ENCODE peak calls at places on chromosomes 3 and 15, in nine cellular contexts. Q is fibroblast of lung, C is tibial artery, S is psoas muscle, Y is heart right ventricle, B is upper lobe of right lung, F is right atrium auricular region, T is cardiac muscle cell, M is left lung. I is an unnamed sample.

GRCh38 chr15:80982205-80982604 is 7.4 kb downstream of the MESD start:
- DNase-seq in Q (no peak), C (no peak), S (no peak), Y (no peak), B (no peak), F (no peak), T (no peak), M (no peak), I (no peak)

GRCh38 chr15:22265056-22265945 is 185.0 kb downstream of the OR4M2 start:
- DNase-seq in Q (no peak), C (no peak), S (no peak), Y (no peak), B (no peak), F (no peak), T (no peak), M (no peak), I (no peak)

GRCh38 chr3:57169872-57170623 is 4.9 kb upstream of the IL17RD start:
- DNase-seq in Q (peak), C (peak), S (peak), Y (peak), B (peak), F (peak), T (peak), M (peak), I (peak)

GRCh38 chr3:42900731-42901420 is 5.1 kb upstream of the ZNF662 start:
- DNase-seq in Q (no peak), C (no peak), S (no peak), Y (no peak), B (no peak), F (no peak), T (no peak), M (no peak), I (no peak)

GRCh38 chr15:22880068-22880980 is 41.9 kb downstream of the NIPA2 start:
- DNase-seq in Q (no peak), C (no peak), S (no peak), Y (no peak), B (no peak), F (no peak), T (no peak), M (no peak), I (no peak)

GRCh38 chr15:42999201-42999779 is 78.7 kb upstream of the TTBK2 start:
- DNase-seq in Q (no peak), C (no peak), S (no peak), Y (no peak), B (no peak), F (no peak), T (peak), M (no peak), I (no peak)

GRCh38 chr15:56243117-56243773 is 434 bp downstream of the RFX7 start:
- DNase-seq in Q (peak), C (peak), S (peak), Y (peak), B (peak), F (no peak), T (peak), M (peak), I (peak)

GRCh38 chr3:122628567-122628966 is 51.1 kb downstream of the PARP15 start:
- DNase-seq in Q (no peak), C (no peak), S (no peak), Y (no peak), B (no peak), F (no peak), T (no peak), M (no peak), I (no peak)

GRCh38 chr3:61608072-61608471 is 46.7 kb downstream of the PTPRG start:
- DNase-seq in Q (no peak), C (no peak), S (no peak), Y (no peak), B (no peak), F (no peak), T (no peak), M (no peak), I (no peak)

GRCh38 chr15:92012368-92012629 is 158.8 kb downstream of the SLCO3A1 start:
- DNase-seq in Q (no peak), C (no peak), S (no peak), Y (no peak), B (no peak), F (no peak), T (no peak), M (no peak), I (no peak)

GRCh38 chr3:167691366-167691765 is 37.6 kb upstream of the WDR49 start:
- DNase-seq in Q (no peak), C (no peak), S (no peak), Y (no peak), B (no peak), F (no peak), T (no peak), M (no peak), I (no peak)

GRCh38 chr15:38707802-38708671 is 143.4 kb upstream of the RASGRP1 start:
- DNase-seq in Q (peak), C (no peak), S (no peak), Y (peak), B (no peak), F (no peak), T (peak), M (no peak), I (no peak)

GRCh38 chr15:63833246-63833696 is 477 bp downstream of the HERC1 start:
- DNase-seq in Q (peak), C (peak), S (peak), Y (peak), B (peak), F (no peak), T (peak), M (peak), I (peak)

GRCh38 chr3:71581451-71581980 is 2.0 kb downstream of the FOXP1 start:
- DNase-seq in Q (no peak), C (peak), S (peak), Y (peak), B (peak), F (no peak), T (peak), M (peak), I (peak)

GRCh38 chr3:71859128-71859519 is 74.2 kb upstream of the PROK2 start:
- DNase-seq in Q (peak), C (no peak), S (no peak), Y (no peak), B (no peak), F (no peak), T (peak), M (no peak), I (no peak)

GRCh38 chr15:74817370-74817737 is 4.7 kb downstream of the LMAN1L start:
- DNase-seq in Q (no peak), C (no peak), S (peak), Y (peak), B (no peak), F (no peak), T (peak), M (no peak), I (no peak)

GRCh38 chr3:124781706-124782376 is 51.6 kb downstream of the UMPS start:
- DNase-seq in Q (no peak), C (no peak), S (no peak), Y (no peak), B (no peak), F (no peak), T (no peak), M (no peak), I (no peak)

GRCh38 chr3:185555101-185555501 is 2.7 kb upstream of the LIPH start:
- DNase-seq in Q (no peak), C (no peak), S (no peak), Y (no peak), B (no peak), F (no peak), T (no peak), M (no peak), I (no peak)

GRCh38 chr15:52227456-52227855 is 36.3 kb upstream of the GNB5 start:
- DNase-seq in Q (peak), C (peak), S (peak), Y (peak), B (no peak), F (peak), T (peak), M (peak), I (no peak)

GRCh38 chr3:46102780-46103130 is 75.5 kb upstream of the XCR1 start:
- DNase-seq in Q (no peak), C (no peak), S (no peak), Y (no peak), B (no peak), F (no peak), T (no peak), M (no peak), I (no peak)

GRCh38 chr3:127320529-127321121 is 32.8 kb upstream of the PRR20G start:
- DNase-seq in Q (no peak), C (no peak), S (no peak), Y (no peak), B (no peak), F (no peak), T (peak), M (no peak), I (no peak)

GRCh38 chr15:43511012-43511885 is 6.2 kb upstream of the MAP1A start:
- DNase-seq in Q (no peak), C (no peak), S (no peak), Y (peak), B (no peak), F (peak), T (peak), M (no peak), I (no peak)

GRCh38 chr15:82680200-82681102 is 29.2 kb downstream of the AP3B2 start:
- DNase-seq in Q (no peak), C (no peak), S (peak), Y (no peak), B (peak), F (no peak), T (peak), M (peak), I (peak)

GRCh38 chr15:93449798-93450197 is 360.8 kb upstream of the RGMA start:
- DNase-seq in Q (no peak), C (no peak), S (no peak), Y (no peak), B (no peak), F (no peak), T (no peak), M (no peak), I (no peak)

GRCh38 chr15:75809986-75810750 is 33.1 kb upstream of the UBE2Q2 start:
- DNase-seq in Q (peak), C (no peak), S (no peak), Y (no peak), B (no peak), F (no peak), T (peak), M (no peak), I (no peak)

DNA sequence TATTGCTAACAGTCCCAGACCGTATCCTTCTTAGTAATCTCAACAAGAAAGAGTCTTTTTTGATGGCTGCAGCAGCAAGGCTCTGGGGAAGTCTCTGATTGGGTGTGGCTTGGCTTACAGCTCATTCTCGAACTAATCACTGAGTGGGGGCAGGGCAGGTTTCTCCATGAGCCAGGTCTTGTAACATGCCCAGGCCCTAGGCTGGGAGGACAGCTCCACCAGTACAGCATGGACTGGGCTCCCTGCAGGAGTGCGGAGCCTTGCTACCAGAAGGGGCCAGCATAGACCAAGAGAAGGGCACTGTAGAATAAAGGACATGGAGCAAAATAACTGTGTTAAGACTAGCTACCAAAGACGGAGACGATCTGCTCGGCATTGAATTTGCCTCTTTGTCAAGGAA is 7.2 kb downstream of the CD276 start:
- DNase-seq in Q (peak), C (peak), S (peak), Y (peak), B (peak), F (peak), T (peak), M (no peak), I (peak)
- H3K4me3 ChIP-seq in Q (no peak), C (no peak), S (no peak), Y (no peak), B (no peak), F (no peak), T (no peak), M (no peak), I (no peak)

GRCh38 chr3:51385621-51386091 is 565 bp downstream of the MANF start:
- DNase-seq in Q (no peak), C (no peak), S (no peak), Y (no peak), B (no peak), F (peak), T (no peak), M (no peak), I (no peak)

GRCh38 chr3:51386852-51387229 is 1.8 kb downstream of the MANF start:
- DNase-seq in Q (no peak), C (no peak), S (no peak), Y (no peak), B (no peak), F (peak), T (no peak), M (no peak), I (no peak)

GRCh38 chr3:51384145-51384729 is 854 bp upstream of the MANF start:
- DNase-seq in Q (no peak), C (peak), S (no peak), Y (peak), B (no peak), F (no peak), T (peak), M (peak), I (no peak)

GRCh38 chr3:51384730-51385473 is at the start of gene MANF:
- DNase-seq in Q (peak), C (peak), S (peak), Y (peak), B (peak), F (peak), T (peak), M (peak), I (peak)

DNA sequence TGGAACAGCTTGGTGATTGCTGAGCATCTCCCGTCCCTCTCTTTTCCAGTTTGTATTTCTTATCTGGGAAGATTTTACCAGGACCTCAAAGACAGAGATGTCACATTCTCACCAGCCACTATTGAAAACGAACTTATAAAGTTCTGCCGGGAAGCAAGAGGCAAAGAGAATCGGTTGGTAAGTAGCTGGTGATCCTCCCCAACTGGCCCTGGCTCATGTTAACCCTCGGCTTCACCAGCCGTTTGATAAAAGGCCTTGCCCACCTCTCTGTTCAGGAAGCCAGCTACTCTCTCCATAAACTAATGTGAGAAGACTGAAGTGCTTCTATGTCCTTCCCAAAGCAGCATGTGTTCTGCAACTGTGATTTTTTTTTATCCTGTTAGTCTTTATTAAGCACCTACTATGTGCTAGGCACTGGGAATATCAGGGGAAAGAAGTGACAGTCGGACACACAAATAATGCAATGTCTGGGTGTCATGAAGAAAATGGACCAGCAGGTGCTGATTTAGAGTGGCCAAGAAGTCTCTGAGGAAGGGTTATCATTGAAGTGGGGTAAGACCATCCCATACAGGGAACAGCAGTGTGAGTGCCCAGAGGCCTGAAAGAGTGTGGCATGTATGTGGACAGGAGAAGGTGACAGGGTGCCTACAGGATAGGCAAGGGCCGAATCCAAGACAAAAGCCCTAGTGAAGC is 1.2 kb downstream of the MANF start:
- DNase-seq in Q (no peak), C (no peak), S (no peak), Y (no peak), B (no peak), F (peak), T (no peak), M (no peak), I (no peak)
- H3K27ac ChIP-seq in Q (peak), C (peak), S (peak), Y (no peak), B (peak), F (peak), T (peak), M (peak), I (peak)

GRCh38 chr3:188084751-188085595 is 69.0 kb upstream of the LPP start:
- DNase-seq in Q (no peak), C (no peak), S (no peak), Y (no peak), B (no peak), F (no peak), T (no peak), M (no peak), I (no peak)
- TF ChIP-seq CTCF in Q (no peak), C (no peak), S (no peak), Y (no peak), B (no peak), F (no peak), T (no peak), M (no peak), I (no peak)

GRCh38 chr15:66625974-66626373 is 60.2 kb upstream of the LCTL start:
- DNase-seq in Q (no peak), C (no peak), S (no peak), Y (no peak), B (no peak), F (no peak), T (no peak), M (no peak), I (no peak)
- H3K4me3 ChIP-seq in Q (no peak), C (no peak), S (no peak), Y (no peak), B (no peak), F (no peak), T (no peak), M (no peak), I (no peak)

GRCh38 chr15:78541744-78542034 is 1.4 kb downstream of the PSMA4 start:
- DNase-seq in Q (no peak), C (no peak), S (no peak), Y (no peak), B (no peak), F (no peak), T (no peak), M (no peak), I (no peak)
- H3K27ac ChIP-seq in Q (peak), C (no peak), S (no peak), Y (no peak), B (peak), F (no peak), T (no peak), M (peak), I (no peak)

I was measured in lower lobe of right lung.